ENCODE peak calls at places on chromosome 14, in seven cellular contexts. N is adrenal gland, G is upper lobe of right lung, E is fibroblast of lung, H is sigmoid colon, W is transverse colon, Q is heart left ventricle. C is an unnamed sample. For H3K36me3, the result is how much of the 10 kb centered on the place peaks cover.

GRCh38 chr14:84825481-84825880 is 704.5 kb upstream of the FLRT2 start:
- DNase-seq in W (no peak), E (peak), Q (no peak), H (no peak), G (no peak), N (no peak), C (no peak)

GRCh38 chr14:101827286-101827685 is 65.8 kb downstream of the PPP2R5C start:
- DNase-seq in Q (no peak), W (no peak), H (no peak), E (no peak), N (no peak), G (no peak), C (no peak)

GRCh38 chr14:39683711-39684110 is 251.5 kb upstream of the FBXO33 start:
- DNase-seq in Q (no peak), N (no peak), E (no peak), H (no peak), W (no peak), G (no peak), C (no peak)

GRCh38 chr14:52840916-52841315 is 49.5 kb upstream of the GNPNAT1 start:
- DNase-seq in G (no peak), H (peak), E (peak), Q (no peak), N (peak), W (no peak), C (no peak)

GRCh38 chr14:54637829-54638446 is 71.0 kb downstream of the SAMD4A start:
- DNase-seq in E (peak), H (no peak), W (no peak), G (no peak), Q (no peak), N (no peak), C (no peak)

GRCh38 chr14:28012629-28013415 is 753.8 kb upstream of the FOXG1 start:
- DNase-seq in E (no peak), G (no peak), N (no peak), H (no peak), Q (no peak), W (no peak), C (no peak)

GRCh38 chr14:104577457-104578301 is 1.9 kb upstream of the C14orf180 start:
- DNase-seq in N (no peak), H (no peak), E (no peak), Q (no peak), W (peak), G (no peak), C (no peak)

GRCh38 chr14:104659764-104660523 is 29.5 kb upstream of the INF2 start:
- DNase-seq in H (no peak), W (no peak), Q (no peak), G (peak), N (no peak), E (no peak), C (no peak)

GRCh38 chr14:24965934-24966593 is 83.9 kb downstream of the STXBP6 start:
- DNase-seq in E (peak), Q (no peak), G (no peak), W (peak), N (no peak), H (peak), C (no peak)

GRCh38 chr14:106564058-106564643 is 1037.8 kb downstream of the TMEM121 start:
- DNase-seq in H (no peak), G (peak), E (no peak), Q (no peak), W (peak), N (no peak), C (peak)

GRCh38 chr14:26738571-26738970 is 140.7 kb upstream of the NOVA1 start:
- DNase-seq in N (no peak), G (no peak), W (no peak), E (peak), Q (no peak), H (no peak), C (no peak)

GRCh38 chr14:20682435-20683124 is 1.8 kb upstream of the RNASE4 start:
- DNase-seq in W (peak), G (peak), H (peak), N (peak), E (peak), Q (peak), C (peak)

GRCh38 chr14:67557656-67558055 is 24.6 kb downstream of the PLEKHH1 start:
- DNase-seq in W (no peak), E (no peak), Q (no peak), G (peak), N (no peak), H (no peak), C (no peak)

GRCh38 chr14:105891631-105892452 is 365.5 kb downstream of the TMEM121 start:
- DNase-seq in G (peak), E (no peak), W (peak), Q (peak), N (no peak), H (peak), C (peak)

GRCh38 chr14:39417014-39417413 is 15.2 kb downstream of the FBXO33 start:
- DNase-seq in H (no peak), Q (peak), N (no peak), E (no peak), G (no peak), W (no peak), C (no peak)

GRCh38 chr14:96661244-96661969 is 135.8 kb upstream of the VRK1 start:
- DNase-seq in W (no peak), Q (no peak), H (no peak), G (no peak), N (no peak), E (no peak), C (no peak)

GRCh38 chr14:31510222-31510621 is 22.4 kb upstream of the GPR33 start:
- DNase-seq in G (no peak), W (no peak), E (peak), N (no peak), Q (no peak), H (no peak), C (no peak)

GRCh38 chr14:58882577-58883018 is 244.8 kb downstream of the DACT1 start:
- DNase-seq in N (no peak), Q (no peak), W (no peak), E (peak), H (no peak), G (no peak), C (no peak)

GRCh38 chr14:25484194-25484593 is 434.2 kb upstream of the STXBP6 start:
- DNase-seq in N (no peak), H (no peak), G (no peak), E (no peak), W (no peak), Q (no peak), C (no peak)

GRCh38 chr14:74035556-74035955 is 16.4 kb downstream of the BBOF1 start:
- DNase-seq in W (no peak), H (no peak), G (no peak), N (no peak), E (peak), Q (no peak), C (no peak)

GRCh38 chr14:69152181-69152943 is 557 bp downstream of the DCAF5 start:
- DNase-seq in E (peak), W (peak), G (no peak), Q (peak), N (peak), H (no peak), C (no peak)

GRCh38 chr14:65352964-65353530 is 59.5 kb upstream of the FUT8 start:
- DNase-seq in W (peak), Q (no peak), H (no peak), N (no peak), E (no peak), G (no peak), C (no peak)

GRCh38 chr14:65156568-65157366 is 54.5 kb upstream of the MAX start:
- DNase-seq in G (peak), N (no peak), W (peak), Q (peak), E (peak), H (no peak), C (peak)

GRCh38 chr14:81511110-81511900 is 22.3 kb downstream of the SEL1L start:
- DNase-seq in W (no peak), N (no peak), G (no peak), E (no peak), H (no peak), Q (no peak), C (no peak)

GRCh38 chr14:105989746-105990302 is 463.4 kb downstream of the TMEM121 start:
- DNase-seq in E (no peak), W (no peak), H (no peak), Q (no peak), G (no peak), N (no peak), C (no peak)

GRCh38 chr14:32201816-32202467 is at the start of gene RNU6-7:
- DNase-seq in H (peak), G (no peak), N (peak), E (peak), W (peak), Q (peak), C (peak)

GRCh38 chr14:31286456-31287293 is 79.1 kb upstream of the HECTD1 start:
- DNase-seq in Q (no peak), G (no peak), N (no peak), E (no peak), W (no peak), H (no peak), C (no peak)

GRCh38 chr14:33563492-33563891 is 387.4 kb downstream of the EGLN3 start:
- DNase-seq in H (no peak), W (no peak), N (no peak), Q (no peak), E (no peak), G (no peak), C (no peak)

GRCh38 chr14:101884537-101885253 is 79.7 kb upstream of the DYNC1H1 start:
- DNase-seq in N (no peak), E (no peak), G (no peak), Q (no peak), H (peak), W (no peak), C (no peak)

GRCh38 chr14:101077511-101078074 is 174.1 kb upstream of the RTL1 start:
- DNase-seq in G (peak), W (no peak), E (no peak), H (peak), N (no peak), Q (no peak), C (no peak)

GRCh38 chr14:83541147-83541546 is 1988.8 kb upstream of the FLRT2 start:
- DNase-seq in N (no peak), Q (no peak), G (no peak), H (no peak), W (no peak), E (no peak), C (no peak)

GRCh38 chr14:69208665-69209064 is 17.4 kb downstream of the EXD2 start:
- DNase-seq in G (no peak), H (no peak), W (no peak), N (no peak), Q (no peak), E (no peak), C (no peak)

GRCh38 chr14:37551119-37551518 is 43.9 kb downstream of the FOXA1 start:
- DNase-seq in Q (no peak), H (no peak), W (no peak), G (no peak), E (no peak), N (no peak), C (no peak)

GRCh38 chr14:96616168-96616681 is 114.0 kb downstream of the PAPOLA start:
- DNase-seq in G (no peak), N (no peak), H (no peak), E (no peak), W (no peak), Q (no peak), C (no peak)

GRCh38 chr14:100305446-100306255 is 593 bp downstream of the SLC25A29 start:
- DNase-seq in E (no peak), H (peak), W (peak), N (peak), Q (peak), G (peak), C (peak)

GRCh38 chr14:73248294-73248868 is 11.1 kb downstream of the PAPLN start:
- DNase-seq in W (no peak), Q (no peak), E (no peak), N (no peak), G (no peak), H (no peak), C (no peak)

GRCh38 chr14:74661726-74662450 is 49.9 kb upstream of the LTBP2 start:
- DNase-seq in Q (no peak), H (peak), N (no peak), G (no peak), E (no peak), W (no peak), C (no peak)

GRCh38 chr14:90274019-90274418 is 17.7 kb downstream of the PSMC1 start:
- DNase-seq in W (no peak), Q (no peak), G (no peak), E (no peak), N (no peak), H (no peak), C (no peak)

GRCh38 chr14:90276627-90277367 is 20.4 kb downstream of the PSMC1 start:
- DNase-seq in H (no peak), Q (no peak), G (peak), E (no peak), N (no peak), W (no peak), C (peak)

GRCh38 chr14:90274808-90275454 is 18.6 kb downstream of the PSMC1 start:
- DNase-seq in W (no peak), E (peak), H (no peak), N (no peak), G (no peak), Q (no peak), C (no peak)

GRCh38 chr14:90275820-90276219 is 19.5 kb downstream of the PSMC1 start:
- DNase-seq in W (no peak), G (no peak), E (no peak), Q (no peak), N (no peak), H (no peak), C (no peak)

GRCh38 chr14:90275455-90275814 is 19.1 kb downstream of the PSMC1 start:
- DNase-seq in W (no peak), E (no peak), N (no peak), G (no peak), Q (no peak), H (no peak), C (no peak)
- H3K36me3 ChIP-seq in W (under half), E (under half), N (half or more), G (half or more), Q (half or more), H (half or more), C (half or more)

DNA sequence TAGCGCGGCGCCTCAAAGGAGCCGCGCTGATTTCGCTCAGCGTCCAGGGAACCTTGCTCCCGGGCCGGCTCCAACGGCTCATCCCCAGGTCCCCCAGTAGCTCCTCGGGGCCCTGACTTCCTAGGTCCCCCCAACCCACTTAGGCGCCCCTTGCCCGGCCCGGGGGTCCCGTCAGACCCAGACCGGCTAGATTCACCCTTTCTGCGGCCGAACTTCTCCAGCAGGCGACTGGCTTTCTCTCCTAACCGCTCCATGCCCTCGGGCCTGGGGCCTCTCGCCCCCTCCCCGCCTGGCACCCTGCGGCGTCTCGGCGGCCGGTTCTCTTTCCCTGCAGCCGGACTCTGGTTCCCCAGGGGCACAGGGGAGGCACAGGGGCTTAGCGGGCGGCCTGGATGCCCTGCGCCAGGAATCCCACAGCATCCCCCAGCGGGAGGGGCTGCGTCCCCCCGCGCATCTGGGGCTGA is 306 bp downstream of the AJUBA start:
- DNase-seq in E (no peak), W (no peak), Q (no peak), H (no peak), G (no peak), N (no peak), C (no peak)
- H3K27ac ChIP-seq in E (peak), W (peak), Q (peak), H (peak), G (peak), N (peak), C (peak)

DNA sequence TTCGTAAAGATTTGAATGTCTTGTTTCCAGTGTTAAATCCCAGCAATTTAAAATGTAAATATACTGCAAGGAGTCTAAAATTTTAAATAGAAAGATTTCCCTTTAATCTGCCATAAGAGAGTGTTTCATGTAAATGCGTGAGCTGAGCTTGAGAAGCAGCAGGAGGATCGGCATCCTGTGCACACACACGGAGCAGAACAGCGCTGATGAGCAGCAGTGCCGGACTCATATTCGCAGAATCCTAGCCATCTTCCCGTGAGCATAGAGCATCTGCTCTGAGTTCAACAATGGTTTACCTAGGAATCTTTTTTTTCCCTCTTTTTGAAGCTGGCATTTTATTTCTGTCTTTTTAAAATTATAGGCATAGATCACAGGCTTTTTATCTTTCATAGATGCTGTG is 29.8 kb upstream of the AMN start:
- DNase-seq in Q (no peak), W (no peak), N (no peak), E (no peak), H (no peak), G (no peak), C (no peak)
- H3K36me3 ChIP-seq in Q (under half), W (under half), N (under half), E (under half), H (under half), G (under half), C (under half)

GRCh38 chr14:94172545-94172944 is 1.6 kb upstream of the PPP4R4 start:
- DNase-seq in Q (no peak), H (no peak), N (no peak), W (no peak), G (no peak), E (no peak), C (no peak)
- H3K27ac ChIP-seq in Q (no peak), H (no peak), N (no peak), W (no peak), G (no peak), E (no peak), C (no peak)

GRCh38 chr14:51724650-51725049 is 72.9 kb downstream of the FRMD6 start:
- DNase-seq in H (no peak), E (no peak), Q (no peak), W (no peak), N (no peak), G (no peak), C (no peak)
- H3K36me3 ChIP-seq in H (half or more), E (under half), Q (half or more), W (under half), N (half or more), G (under half), C (under half)